ENCODE peak calls at places on chromosomes 6 and 20, in four cellular contexts. One of them, this sample, is unnamed.

GRCh38 chr6:129598244-129599187 is 111.5 kb downstream of the ARHGAP18 start:
- DNase-seq in GM12878: peak; percentile 76
- DNase-seq in HepG2: peak; percentile 67
- DNase-seq in H1: no peak
- DNase-seq in this sample: peak; percentile 35

GRCh38 chr6:161301338-161301737 is 27.5 kb upstream of the AGPAT4 start:
- DNase-seq in GM12878: no peak
- DNase-seq in HepG2: no peak
- DNase-seq in H1: no peak
- DNase-seq in this sample: no peak

GRCh38 chr20:16444056-16444777 is 129.0 kb downstream of the KIF16B start:
- DNase-seq in GM12878: no peak
- DNase-seq in HepG2: no peak
- DNase-seq in H1: no peak
- DNase-seq in this sample: no peak

GRCh38 chr20:20491110-20491783 is 123.3 kb downstream of the INSM1 start:
- DNase-seq in GM12878: no peak
- DNase-seq in HepG2: no peak
- DNase-seq in H1: no peak
- DNase-seq in this sample: no peak

GRCh38 chr6:32244270-32244669 is 20.4 kb upstream of the NOTCH4 start:
- DNase-seq in GM12878: no peak
- DNase-seq in HepG2: no peak
- DNase-seq in H1: no peak
- DNase-seq in this sample: no peak

GRCh38 chr6:21808045-21808470 is 214.5 kb downstream of the SOX4 start:
- DNase-seq in GM12878: no peak
- DNase-seq in HepG2: no peak
- DNase-seq in H1: peak; percentile 39
- DNase-seq in this sample: no peak

GRCh38 chr6:102085257-102085656 is 691.7 kb downstream of the GRIK2 start:
- DNase-seq in GM12878: no peak
- DNase-seq in HepG2: no peak
- DNase-seq in H1: no peak
- DNase-seq in this sample: no peak

GRCh38 chr6:100461273-100461919 is 3.3 kb downstream of the SIM1 start:
- DNase-seq in GM12878: no peak
- DNase-seq in HepG2: no peak
- DNase-seq in H1: peak; percentile 76
- DNase-seq in this sample: no peak

GRCh38 chr6:13814938-13815575 is 700 bp upstream of the MCUR1 start:
- DNase-seq in GM12878: no peak
- DNase-seq in HepG2: no peak
- DNase-seq in H1: no peak
- DNase-seq in this sample: no peak

GRCh38 chr6:144659202-144659731 is 374.1 kb downstream of the UTRN start:
- DNase-seq in GM12878: no peak
- DNase-seq in HepG2: peak; percentile 42
- DNase-seq in H1: no peak
- DNase-seq in this sample: no peak

GRCh38 chr6:106163446-106163965 is 77.4 kb downstream of the PRDM1 start:
- DNase-seq in GM12878: peak; percentile 69
- DNase-seq in HepG2: no peak
- DNase-seq in H1: no peak
- DNase-seq in this sample: no peak

GRCh38 chr6:135025175-135025574 is 29.4 kb downstream of the HBS1L start:
- DNase-seq in GM12878: no peak
- DNase-seq in HepG2: no peak
- DNase-seq in H1: no peak
- DNase-seq in this sample: no peak

GRCh38 chr20:49794336-49795124 is 18.1 kb upstream of the SLC9A8 start:
- DNase-seq in GM12878: no peak
- DNase-seq in HepG2: no peak
- DNase-seq in H1: no peak
- DNase-seq in this sample: no peak

GRCh38 chr6:106973018-106973840 is 1.3 kb downstream of the CD24 start:
- DNase-seq in GM12878: no peak
- DNase-seq in HepG2: no peak
- DNase-seq in H1: no peak
- DNase-seq in this sample: no peak

GRCh38 chr6:104159045-104159618 is 700.6 kb downstream of the HACE1 start:
- DNase-seq in GM12878: no peak
- DNase-seq in HepG2: no peak
- DNase-seq in H1: no peak
- DNase-seq in this sample: no peak

GRCh38 chr6:91288741-91289140 is 701.9 kb upstream of the MAP3K7 start:
- DNase-seq in GM12878: no peak
- DNase-seq in HepG2: no peak
- DNase-seq in H1: no peak
- DNase-seq in this sample: no peak

GRCh38 chr6:84119277-84119676 is 85.7 kb downstream of the MRAP2 start:
- DNase-seq in GM12878: no peak
- DNase-seq in HepG2: no peak
- DNase-seq in H1: no peak
- DNase-seq in this sample: no peak

GRCh38 chr6:5767471-5767870 is 239.3 kb downstream of the NRN1 start:
- DNase-seq in GM12878: no peak
- DNase-seq in HepG2: no peak
- DNase-seq in H1: no peak
- DNase-seq in this sample: no peak

GRCh38 chr20:25148181-25148981 is 47.1 kb upstream of the ENTPD6 start:
- DNase-seq in GM12878: no peak
- DNase-seq in HepG2: no peak
- DNase-seq in H1: peak; percentile 59
- DNase-seq in this sample: no peak

GRCh38 chr20:62593616-62594015 is 48.7 kb upstream of the SLCO4A1 start:
- DNase-seq in GM12878: no peak
- DNase-seq in HepG2: no peak
- DNase-seq in H1: no peak
- DNase-seq in this sample: no peak
- H3K9ac ChIP-seq in GM12878: no peak overlapping the region
- H3K9ac ChIP-seq in HepG2: no peak overlapping the region
- H3K9ac ChIP-seq in H1: no peak overlapping the region
- H3K9ac ChIP-seq in this sample: no peak overlapping the region

DNA sequence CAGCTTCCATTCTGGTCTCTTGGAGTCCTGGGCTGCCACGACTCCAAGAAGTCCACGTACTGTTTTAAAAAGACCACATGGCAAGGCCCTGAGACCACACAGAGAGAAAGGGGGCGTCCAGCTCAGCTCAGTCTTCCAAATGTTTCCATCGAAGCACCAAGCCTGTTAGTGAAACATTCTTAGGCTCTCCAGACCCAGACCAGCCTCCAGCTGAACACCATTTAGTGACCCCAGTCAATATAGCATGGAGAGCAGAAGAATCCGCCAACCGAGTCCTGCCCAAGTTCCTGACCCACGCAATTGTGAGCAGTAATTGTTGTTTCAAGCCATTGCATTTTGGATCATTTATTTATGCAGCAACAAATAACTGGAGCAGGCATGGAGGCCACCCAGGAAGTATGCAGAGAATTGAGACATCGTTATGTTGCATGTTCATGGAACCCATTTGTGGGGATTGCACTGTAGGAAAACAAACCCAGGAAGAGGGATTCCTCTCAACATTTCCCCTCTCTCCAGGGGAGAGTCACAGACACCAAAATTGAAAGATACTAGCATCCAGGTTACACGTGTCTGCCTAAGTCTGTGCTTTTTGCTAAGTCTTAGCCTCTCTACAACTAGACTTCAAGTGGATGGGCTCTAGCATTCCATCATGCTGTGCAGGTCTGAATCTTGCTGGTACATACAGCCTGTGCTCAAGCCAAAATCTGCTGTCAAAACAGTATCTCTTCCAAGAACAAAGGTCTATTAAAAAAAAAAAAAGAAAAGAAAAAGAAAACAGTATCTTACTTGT is 42.7 kb downstream of the SNRNP48 start:
- DNase-seq in GM12878: no peak
- DNase-seq in HepG2: no peak
- DNase-seq in H1: no peak
- DNase-seq in this sample: no peak
- TF ChIP-seq SUZ12 in GM12878: no peak
- TF ChIP-seq SUZ12 in HepG2: no peak
- TF ChIP-seq SUZ12 in H1: no peak
- TF ChIP-seq SUZ12 in this sample: no peak

GRCh38 chr20:54070187-54070987 is at the start of gene BCAS1:
- DNase-seq in GM12878: no peak
- DNase-seq in HepG2: peak; percentile 86
- DNase-seq in H1: peak; percentile 48
- DNase-seq in this sample: no peak

GRCh38 chr20:54069501-54069971 is 858 bp downstream of the BCAS1 start:
- DNase-seq in GM12878: no peak
- DNase-seq in HepG2: no peak
- DNase-seq in H1: peak; percentile 48
- DNase-seq in this sample: no peak

GRCh38 chr20:54068966-54069365 is 1.4 kb downstream of the BCAS1 start:
- DNase-seq in GM12878: no peak
- DNase-seq in HepG2: no peak
- DNase-seq in H1: no peak
- DNase-seq in this sample: no peak

GRCh38 chr20:54067606-54068174 is 2.7 kb downstream of the BCAS1 start:
- DNase-seq in GM12878: peak; percentile 75
- DNase-seq in HepG2: peak; percentile 99
- DNase-seq in H1: no peak
- DNase-seq in this sample: no peak

DNA sequence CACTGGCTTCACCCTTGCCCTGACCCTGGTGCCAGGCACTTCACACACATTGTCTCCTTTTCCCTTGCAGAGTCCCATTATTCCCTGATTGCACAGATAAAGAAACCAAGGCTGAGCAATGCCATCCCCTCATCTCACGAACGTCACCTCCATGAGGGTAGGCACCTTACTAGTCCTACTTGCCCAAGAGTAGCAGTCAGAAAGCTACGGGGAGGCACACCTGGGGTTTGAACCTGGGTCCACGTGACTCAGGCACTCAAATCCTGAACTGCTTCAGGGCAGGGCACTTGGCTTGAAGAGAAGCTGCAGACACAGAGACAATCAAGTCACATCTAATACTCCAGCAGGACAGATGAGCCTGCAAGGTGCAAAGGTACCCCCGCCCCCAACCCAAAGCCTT is 1.9 kb downstream of the BCAS1 start:
- DNase-seq in GM12878: no peak
- DNase-seq in HepG2: no peak
- DNase-seq in H1: peak; percentile 48
- DNase-seq in this sample: no peak
- H3K9ac ChIP-seq in GM12878: no peak overlapping the region
- H3K9ac ChIP-seq in HepG2: no peak overlapping the region
- H3K9ac ChIP-seq in H1: no peak overlapping the region
- H3K9ac ChIP-seq in this sample: no peak overlapping the region

DNA sequence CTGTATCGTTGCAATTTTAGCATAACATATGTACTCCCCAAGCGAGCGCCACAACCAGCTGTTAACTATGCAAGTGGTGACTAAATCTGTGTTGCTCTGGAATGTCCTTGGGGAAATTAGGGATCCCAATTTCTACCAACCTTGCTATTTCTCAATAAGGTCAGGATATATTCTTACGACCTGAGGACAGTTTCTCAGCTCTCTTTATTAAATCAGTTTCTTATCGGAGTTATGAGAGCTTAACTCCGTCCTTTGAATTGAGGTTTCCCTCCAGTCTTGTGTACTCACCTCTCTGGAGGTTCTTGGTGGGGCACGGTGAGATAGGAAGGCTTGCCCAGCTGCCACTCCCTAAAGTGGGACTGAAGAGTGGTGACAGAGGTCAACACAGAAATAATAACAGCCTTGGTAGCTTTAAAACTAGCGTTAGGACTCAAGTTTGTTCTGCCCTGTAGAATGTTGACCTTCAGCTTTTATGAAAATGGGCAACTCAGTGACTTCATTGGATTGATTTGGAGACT is 689 bp downstream of the MRPS18B start:
- DNase-seq in GM12878: no peak
- DNase-seq in HepG2: peak; percentile 25
- DNase-seq in H1: no peak
- DNase-seq in this sample: no peak
- TF ChIP-seq SUZ12 in GM12878: no peak
- TF ChIP-seq SUZ12 in HepG2: no peak
- TF ChIP-seq SUZ12 in H1: no peak
- TF ChIP-seq SUZ12 in this sample: no peak

GRCh38 chr6:36038120-36038876 is 10.7 kb downstream of the MAPK14 start:
- DNase-seq in GM12878: no peak
- DNase-seq in HepG2: no peak
- DNase-seq in H1: no peak
- DNase-seq in this sample: no peak
- H3K9ac ChIP-seq in GM12878: no peak overlapping the region
- H3K9ac ChIP-seq in HepG2: peak overlapping the region; percentile 59
- H3K9ac ChIP-seq in H1: no peak overlapping the region
- H3K9ac ChIP-seq in this sample: no peak overlapping the region

GRCh38 chr6:33343953-33344611 is 26.5 kb upstream of the ZBTB22 start:
- DNase-seq in GM12878: no peak
- DNase-seq in HepG2: no peak
- DNase-seq in H1: no peak
- DNase-seq in this sample: no peak
- TF ChIP-seq SUZ12 in GM12878: no peak
- TF ChIP-seq SUZ12 in HepG2: no peak
- TF ChIP-seq SUZ12 in H1: no peak
- TF ChIP-seq SUZ12 in this sample: no peak

DNA sequence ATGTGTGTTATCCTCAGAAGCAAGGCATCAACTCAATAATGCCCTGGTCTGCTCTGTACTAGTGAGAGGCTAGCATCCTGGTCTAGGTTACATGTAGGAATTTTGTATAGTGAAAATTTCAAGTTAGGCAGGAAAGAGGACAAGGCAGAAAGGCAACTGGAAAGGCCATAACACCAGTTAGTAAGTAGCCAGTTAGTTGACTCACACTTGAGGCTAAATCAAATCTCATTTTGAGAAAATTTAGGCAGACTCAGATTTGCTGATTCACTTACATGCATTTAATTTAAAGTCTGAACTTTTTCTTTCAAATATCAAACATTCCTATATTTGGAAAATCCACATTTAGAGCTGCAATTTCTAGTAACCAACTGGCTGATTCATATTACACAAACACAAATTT is 184.5 kb upstream of the TCF21 start:
- DNase-seq in GM12878: no peak
- DNase-seq in HepG2: no peak
- DNase-seq in H1: no peak
- DNase-seq in this sample: no peak
- H3K9ac ChIP-seq in GM12878: no peak overlapping the region
- H3K9ac ChIP-seq in HepG2: no peak overlapping the region
- H3K9ac ChIP-seq in H1: no peak overlapping the region
- H3K9ac ChIP-seq in this sample: no peak overlapping the region

GRCh38 chr6:96075826-96076225 is 60.1 kb downstream of the FUT9 start:
- DNase-seq in GM12878: no peak
- DNase-seq in HepG2: no peak
- DNase-seq in H1: no peak
- DNase-seq in this sample: no peak
- TF ChIP-seq SUZ12 in GM12878: no peak
- TF ChIP-seq SUZ12 in HepG2: no peak
- TF ChIP-seq SUZ12 in H1: no peak
- TF ChIP-seq SUZ12 in this sample: no peak

GRCh38 chr6:159715605-159716004 is 11.7 kb upstream of the WTAP start:
- DNase-seq in GM12878: no peak
- DNase-seq in HepG2: no peak
- DNase-seq in H1: no peak
- DNase-seq in this sample: no peak
- H3K9ac ChIP-seq in GM12878: no peak overlapping the region
- H3K9ac ChIP-seq in HepG2: no peak overlapping the region
- H3K9ac ChIP-seq in H1: no peak overlapping the region
- H3K9ac ChIP-seq in this sample: no peak overlapping the region